ENCODE peak calls at places on chromosomes 4 and X, in ten cellular contexts. One of them, this sample, is unnamed.

GRCh38 chrX:44244008-44244407 is 99.5 kb downstream of the EFHC2 start:
- DNase-seq in kidney epithelial cell: no peak
- DNase-seq in activated T-cell treated with anti-CD3 and anti-CD28 coated beads, Interleukin-2, amount 50 U/mL, for 72 hours: no peak
- DNase-seq in stimulated activated CD8-positive, alpha-beta memory T cell treated with anti-CD3 and anti-CD28 coated beads, Interleukin-4, amount 100 ng/mL, for 1 hour: no peak
- DNase-seq in GM12865: peak
- DNase-seq in hippocampal formation: no peak
- DNase-seq in progenitor cell of endocrine pancreas: no peak
- DNase-seq in activated CD4-positive, alpha-beta T cell treated with anti-CD3 and anti-CD28 coated beads for 4 hours: no peak
- DNase-seq in tibial artery: no peak
- DNase-seq in COLO829: peak
- DNase-seq in this sample: no peak

GRCh38 chr4:145619639-145619996 is 433 bp downstream of the MMAA start:
- DNase-seq in GM12865: peak
- DNase-seq in activated T-cell treated with anti-CD3 and anti-CD28 coated beads, Interleukin-2, amount 50 U/mL, for 72 hours: peak
- DNase-seq in stimulated activated CD8-positive, alpha-beta memory T cell treated with anti-CD3 and anti-CD28 coated beads, Interleukin-4, amount 100 ng/mL, for 1 hour: no peak
- DNase-seq in hippocampal formation: peak
- DNase-seq in kidney epithelial cell: peak
- DNase-seq in tibial artery: peak
- DNase-seq in progenitor cell of endocrine pancreas: no peak
- DNase-seq in activated CD4-positive, alpha-beta T cell treated with anti-CD3 and anti-CD28 coated beads for 4 hours: peak
- DNase-seq in COLO829: peak
- DNase-seq in this sample: peak

GRCh38 chr4:25500626-25501318 is 123.7 kb downstream of the ANAPC4 start:
- DNase-seq in activated T-cell treated with anti-CD3 and anti-CD28 coated beads, Interleukin-2, amount 50 U/mL, for 72 hours: no peak
- DNase-seq in hippocampal formation: no peak
- DNase-seq in progenitor cell of endocrine pancreas: no peak
- DNase-seq in kidney epithelial cell: no peak
- DNase-seq in tibial artery: no peak
- DNase-seq in GM12865: peak
- DNase-seq in activated CD4-positive, alpha-beta T cell treated with anti-CD3 and anti-CD28 coated beads for 4 hours: no peak
- DNase-seq in COLO829: no peak
- DNase-seq in stimulated activated CD8-positive, alpha-beta memory T cell treated with anti-CD3 and anti-CD28 coated beads, Interleukin-4, amount 100 ng/mL, for 1 hour: no peak
- DNase-seq in this sample: no peak

GRCh38 chr4:112853662-112854256 is 195.7 kb upstream of the ANK2 start:
- DNase-seq in activated T-cell treated with anti-CD3 and anti-CD28 coated beads, Interleukin-2, amount 50 U/mL, for 72 hours: no peak
- DNase-seq in stimulated activated CD8-positive, alpha-beta memory T cell treated with anti-CD3 and anti-CD28 coated beads, Interleukin-4, amount 100 ng/mL, for 1 hour: no peak
- DNase-seq in activated CD4-positive, alpha-beta T cell treated with anti-CD3 and anti-CD28 coated beads for 4 hours: no peak
- DNase-seq in GM12865: no peak
- DNase-seq in kidney epithelial cell: no peak
- DNase-seq in progenitor cell of endocrine pancreas: no peak
- DNase-seq in tibial artery: no peak
- DNase-seq in hippocampal formation: no peak
- DNase-seq in COLO829: no peak
- DNase-seq in this sample: no peak

GRCh38 chr4:105709081-105709450 is 482 bp downstream of the GSTCD start:
- DNase-seq in kidney epithelial cell: no peak
- DNase-seq in GM12865: peak
- DNase-seq in COLO829: no peak
- DNase-seq in activated T-cell treated with anti-CD3 and anti-CD28 coated beads, Interleukin-2, amount 50 U/mL, for 72 hours: peak
- DNase-seq in progenitor cell of endocrine pancreas: no peak
- DNase-seq in hippocampal formation: no peak
- DNase-seq in tibial artery: no peak
- DNase-seq in stimulated activated CD8-positive, alpha-beta memory T cell treated with anti-CD3 and anti-CD28 coated beads, Interleukin-4, amount 100 ng/mL, for 1 hour: no peak
- DNase-seq in activated CD4-positive, alpha-beta T cell treated with anti-CD3 and anti-CD28 coated beads for 4 hours: peak
- DNase-seq in this sample: no peak

GRCh38 chrX:136639506-136640176 is 8.3 kb upstream of the CD40LG start:
- DNase-seq in activated CD4-positive, alpha-beta T cell treated with anti-CD3 and anti-CD28 coated beads for 4 hours: peak
- DNase-seq in tibial artery: no peak
- DNase-seq in progenitor cell of endocrine pancreas: no peak
- DNase-seq in kidney epithelial cell: no peak
- DNase-seq in activated T-cell treated with anti-CD3 and anti-CD28 coated beads, Interleukin-2, amount 50 U/mL, for 72 hours: no peak
- DNase-seq in GM12865: no peak
- DNase-seq in stimulated activated CD8-positive, alpha-beta memory T cell treated with anti-CD3 and anti-CD28 coated beads, Interleukin-4, amount 100 ng/mL, for 1 hour: no peak
- DNase-seq in COLO829: no peak
- DNase-seq in hippocampal formation: no peak
- DNase-seq in this sample: no peak

GRCh38 chr4:143207555-143207954 is 22.8 kb downstream of the USP38 start:
- DNase-seq in tibial artery: no peak
- DNase-seq in activated T-cell treated with anti-CD3 and anti-CD28 coated beads, Interleukin-2, amount 50 U/mL, for 72 hours: no peak
- DNase-seq in kidney epithelial cell: no peak
- DNase-seq in activated CD4-positive, alpha-beta T cell treated with anti-CD3 and anti-CD28 coated beads for 4 hours: no peak
- DNase-seq in COLO829: no peak
- DNase-seq in stimulated activated CD8-positive, alpha-beta memory T cell treated with anti-CD3 and anti-CD28 coated beads, Interleukin-4, amount 100 ng/mL, for 1 hour: no peak
- DNase-seq in progenitor cell of endocrine pancreas: no peak
- DNase-seq in hippocampal formation: no peak
- DNase-seq in GM12865: no peak
- DNase-seq in this sample: no peak

GRCh38 chr4:175450446-175450845 is 361.6 kb downstream of the GPM6A start:
- DNase-seq in activated T-cell treated with anti-CD3 and anti-CD28 coated beads, Interleukin-2, amount 50 U/mL, for 72 hours: no peak
- DNase-seq in tibial artery: no peak
- DNase-seq in kidney epithelial cell: no peak
- DNase-seq in progenitor cell of endocrine pancreas: no peak
- DNase-seq in COLO829: peak
- DNase-seq in stimulated activated CD8-positive, alpha-beta memory T cell treated with anti-CD3 and anti-CD28 coated beads, Interleukin-4, amount 100 ng/mL, for 1 hour: no peak
- DNase-seq in GM12865: no peak
- DNase-seq in activated CD4-positive, alpha-beta T cell treated with anti-CD3 and anti-CD28 coated beads for 4 hours: no peak
- DNase-seq in hippocampal formation: no peak
- DNase-seq in this sample: no peak

GRCh38 chr4:103410401-103410800 is 212.3 kb upstream of the CENPE start:
- DNase-seq in tibial artery: no peak
- DNase-seq in activated T-cell treated with anti-CD3 and anti-CD28 coated beads, Interleukin-2, amount 50 U/mL, for 72 hours: no peak
- DNase-seq in stimulated activated CD8-positive, alpha-beta memory T cell treated with anti-CD3 and anti-CD28 coated beads, Interleukin-4, amount 100 ng/mL, for 1 hour: no peak
- DNase-seq in activated CD4-positive, alpha-beta T cell treated with anti-CD3 and anti-CD28 coated beads for 4 hours: no peak
- DNase-seq in COLO829: no peak
- DNase-seq in GM12865: no peak
- DNase-seq in hippocampal formation: no peak
- DNase-seq in progenitor cell of endocrine pancreas: no peak
- DNase-seq in kidney epithelial cell: no peak
- DNase-seq in this sample: no peak

GRCh38 chr4:48722509-48723446 is 57.3 kb downstream of the FRYL start:
- DNase-seq in COLO829: peak
- DNase-seq in GM12865: no peak
- DNase-seq in tibial artery: no peak
- DNase-seq in kidney epithelial cell: no peak
- DNase-seq in activated T-cell treated with anti-CD3 and anti-CD28 coated beads, Interleukin-2, amount 50 U/mL, for 72 hours: no peak
- DNase-seq in hippocampal formation: no peak
- DNase-seq in activated CD4-positive, alpha-beta T cell treated with anti-CD3 and anti-CD28 coated beads for 4 hours: no peak
- DNase-seq in stimulated activated CD8-positive, alpha-beta memory T cell treated with anti-CD3 and anti-CD28 coated beads, Interleukin-4, amount 100 ng/mL, for 1 hour: no peak
- DNase-seq in progenitor cell of endocrine pancreas: no peak
- DNase-seq in this sample: no peak

GRCh38 chrX:116277391-116277790 is 106.8 kb downstream of the AGTR2 start:
- DNase-seq in GM12865: no peak
- DNase-seq in hippocampal formation: no peak
- DNase-seq in COLO829: no peak
- DNase-seq in activated CD4-positive, alpha-beta T cell treated with anti-CD3 and anti-CD28 coated beads for 4 hours: no peak
- DNase-seq in kidney epithelial cell: no peak
- DNase-seq in activated T-cell treated with anti-CD3 and anti-CD28 coated beads, Interleukin-2, amount 50 U/mL, for 72 hours: no peak
- DNase-seq in tibial artery: no peak
- DNase-seq in stimulated activated CD8-positive, alpha-beta memory T cell treated with anti-CD3 and anti-CD28 coated beads, Interleukin-4, amount 100 ng/mL, for 1 hour: no peak
- DNase-seq in progenitor cell of endocrine pancreas: no peak
- DNase-seq in this sample: no peak

GRCh38 chr4:94284889-94285288 is 57.7 kb downstream of the HPGDS start:
- DNase-seq in hippocampal formation: no peak
- DNase-seq in activated CD4-positive, alpha-beta T cell treated with anti-CD3 and anti-CD28 coated beads for 4 hours: no peak
- DNase-seq in GM12865: no peak
- DNase-seq in COLO829: no peak
- DNase-seq in activated T-cell treated with anti-CD3 and anti-CD28 coated beads, Interleukin-2, amount 50 U/mL, for 72 hours: no peak
- DNase-seq in tibial artery: no peak
- DNase-seq in progenitor cell of endocrine pancreas: no peak
- DNase-seq in stimulated activated CD8-positive, alpha-beta memory T cell treated with anti-CD3 and anti-CD28 coated beads, Interleukin-4, amount 100 ng/mL, for 1 hour: no peak
- DNase-seq in kidney epithelial cell: no peak
- DNase-seq in this sample: no peak

GRCh38 chr4:152014280-152014679 is 253.5 kb upstream of the GATB start:
- DNase-seq in stimulated activated CD8-positive, alpha-beta memory T cell treated with anti-CD3 and anti-CD28 coated beads, Interleukin-4, amount 100 ng/mL, for 1 hour: no peak
- DNase-seq in GM12865: peak
- DNase-seq in hippocampal formation: no peak
- DNase-seq in tibial artery: no peak
- DNase-seq in COLO829: no peak
- DNase-seq in activated CD4-positive, alpha-beta T cell treated with anti-CD3 and anti-CD28 coated beads for 4 hours: peak
- DNase-seq in progenitor cell of endocrine pancreas: no peak
- DNase-seq in activated T-cell treated with anti-CD3 and anti-CD28 coated beads, Interleukin-2, amount 50 U/mL, for 72 hours: peak
- DNase-seq in kidney epithelial cell: no peak
- DNase-seq in this sample: no peak

GRCh38 chr4:184807797-184808718 is 17.7 kb downstream of the ACSL1 start:
- DNase-seq in activated CD4-positive, alpha-beta T cell treated with anti-CD3 and anti-CD28 coated beads for 4 hours: no peak
- DNase-seq in hippocampal formation: peak
- DNase-seq in activated T-cell treated with anti-CD3 and anti-CD28 coated beads, Interleukin-2, amount 50 U/mL, for 72 hours: no peak
- DNase-seq in progenitor cell of endocrine pancreas: no peak
- DNase-seq in kidney epithelial cell: no peak
- DNase-seq in COLO829: peak
- DNase-seq in GM12865: no peak
- DNase-seq in tibial artery: peak
- DNase-seq in stimulated activated CD8-positive, alpha-beta memory T cell treated with anti-CD3 and anti-CD28 coated beads, Interleukin-4, amount 100 ng/mL, for 1 hour: no peak
- DNase-seq in this sample: peak

GRCh38 chrX:140505421-140506337 is 810 bp upstream of the SOX3 start:
- DNase-seq in activated T-cell treated with anti-CD3 and anti-CD28 coated beads, Interleukin-2, amount 50 U/mL, for 72 hours: no peak
- DNase-seq in hippocampal formation: no peak
- DNase-seq in GM12865: no peak
- DNase-seq in kidney epithelial cell: no peak
- DNase-seq in stimulated activated CD8-positive, alpha-beta memory T cell treated with anti-CD3 and anti-CD28 coated beads, Interleukin-4, amount 100 ng/mL, for 1 hour: no peak
- DNase-seq in activated CD4-positive, alpha-beta T cell treated with anti-CD3 and anti-CD28 coated beads for 4 hours: no peak
- DNase-seq in tibial artery: no peak
- DNase-seq in COLO829: no peak
- DNase-seq in progenitor cell of endocrine pancreas: no peak
- DNase-seq in this sample: no peak

GRCh38 chr4:69066945-69067344 is 29.3 kb upstream of the UGT2B7 start:
- DNase-seq in kidney epithelial cell: no peak
- DNase-seq in progenitor cell of endocrine pancreas: no peak
- DNase-seq in COLO829: no peak
- DNase-seq in hippocampal formation: no peak
- DNase-seq in activated T-cell treated with anti-CD3 and anti-CD28 coated beads, Interleukin-2, amount 50 U/mL, for 72 hours: no peak
- DNase-seq in activated CD4-positive, alpha-beta T cell treated with anti-CD3 and anti-CD28 coated beads for 4 hours: no peak
- DNase-seq in stimulated activated CD8-positive, alpha-beta memory T cell treated with anti-CD3 and anti-CD28 coated beads, Interleukin-4, amount 100 ng/mL, for 1 hour: no peak
- DNase-seq in tibial artery: no peak
- DNase-seq in GM12865: no peak
- DNase-seq in this sample: no peak

GRCh38 chr4:87659247-87659931 is 9.3 kb downstream of the DMP1 start:
- DNase-seq in hippocampal formation: no peak
- DNase-seq in activated T-cell treated with anti-CD3 and anti-CD28 coated beads, Interleukin-2, amount 50 U/mL, for 72 hours: no peak
- DNase-seq in progenitor cell of endocrine pancreas: no peak
- DNase-seq in tibial artery: no peak
- DNase-seq in activated CD4-positive, alpha-beta T cell treated with anti-CD3 and anti-CD28 coated beads for 4 hours: no peak
- DNase-seq in GM12865: no peak
- DNase-seq in kidney epithelial cell: peak
- DNase-seq in COLO829: no peak
- DNase-seq in stimulated activated CD8-positive, alpha-beta memory T cell treated with anti-CD3 and anti-CD28 coated beads, Interleukin-4, amount 100 ng/mL, for 1 hour: no peak
- DNase-seq in this sample: no peak

This sample was measured in heart right ventricle.